ENCODE peak calls at places on chromosome 13, in four cellular contexts. M is T-helper 17 cell; P is M059J; V is stimulated activated CD4-positive, alpha-beta T cell treated with anti-CD3 and anti-CD28 coated beads, TNF-alpha, amount 100 ng/mL, for 48 hours. E is an unnamed sample.

GRCh38 chr13:33319859-33320258 is 34.3 kb upstream of the STARD13 start:
- DNase-seq in P (no peak), V (no peak), M (no peak), E (no peak)

GRCh38 chr13:46265292-46265691 is 53.6 kb downstream of the LRRC63 start:
- DNase-seq in M (no peak), P (no peak), V (no peak), E (no peak)

GRCh38 chr13:106029901-106030300 is 505.6 kb downstream of the EFNB2 start:
- DNase-seq in V (no peak), M (no peak), P (no peak), E (no peak)

GRCh38 chr13:23772717-23773116 is 116.5 kb downstream of the MIPEP start:
- DNase-seq in V (no peak), M (no peak), P (no peak), E (no peak)

GRCh38 chr13:61727714-61728275 is 312.1 kb upstream of the PCDH20 start:
- DNase-seq in P (no peak), V (no peak), M (no peak), E (peak)

GRCh38 chr13:104831823-104832222 is 1703.6 kb downstream of the EFNB2 start:
- DNase-seq in V (no peak), P (no peak), M (no peak), E (no peak)

GRCh38 chr13:28494861-28495585 is at the start of gene FLT1:
- DNase-seq in V (no peak), P (peak), M (no peak), E (peak)

GRCh38 chr13:44816701-44817684 is 172.3 kb downstream of the NUFIP1 start:
- DNase-seq in P (peak), V (no peak), M (no peak), E (no peak)

GRCh38 chr13:64849174-64849573 is 2381.0 kb downstream of the PCDH9 start:
- DNase-seq in P (no peak), V (no peak), M (no peak), E (no peak)

GRCh38 chr13:64248371-64249065 is 2832.9 kb upstream of the PCDH20 start:
- DNase-seq in V (no peak), M (no peak), P (peak), E (peak)

GRCh38 chr13:114152831-114153371 is 20.5 kb upstream of the RASA3 start:
- DNase-seq in V (no peak), P (no peak), M (no peak), E (no peak)

GRCh38 chr13:76225815-76226489 is 589.8 kb downstream of the LMO7 start:
- DNase-seq in M (no peak), V (no peak), P (peak), E (no peak)